ENCODE peak calls at places on chromosomes 13 and 19, in five cellular contexts. X, E, B, Q and Y are unnamed samples.

GRCh38 chr13:96089749-96090239 is at the start of gene HS6ST3:
- DNase-seq in B (peak), Q (peak), E (no peak), X (no peak), Y (peak)

GRCh38 chr13:33197551-33197971 is 88.0 kb downstream of the STARD13 start:
- DNase-seq in E (no peak), Q (no peak), X (no peak), B (no peak), Y (no peak)

GRCh38 chr19:12574036-12574435 is 22.8 kb upstream of the ZNF564 start:
- DNase-seq in E (no peak), X (no peak), Q (no peak), B (no peak), Y (no peak)

GRCh38 chr13:106155411-106155810 is 380.1 kb downstream of the EFNB2 start:
- DNase-seq in X (no peak), Q (no peak), B (peak), E (no peak), Y (no peak)

GRCh38 chr19:13169769-13170168 is 19.6 kb downstream of the IER2 start:
- DNase-seq in X (no peak), B (peak), Q (peak), E (no peak), Y (peak)

GRCh38 chr13:114145256-114145655 is 12.8 kb upstream of the RASA3 start:
- DNase-seq in B (no peak), X (no peak), E (no peak), Q (peak), Y (peak)

GRCh38 chr13:41502021-41502420 is 44.7 kb downstream of the RGCC start:
- DNase-seq in E (no peak), X (no peak), B (no peak), Q (no peak), Y (no peak)

GRCh38 chr13:96141032-96141431 is 51.1 kb downstream of the HS6ST3 start:
- DNase-seq in X (no peak), E (no peak), B (peak), Q (no peak), Y (no peak)

GRCh38 chr13:51590966-51591627 is 6.8 kb downstream of the WDFY2 start:
- DNase-seq in B (peak), X (no peak), E (no peak), Q (no peak), Y (peak)

DNA sequence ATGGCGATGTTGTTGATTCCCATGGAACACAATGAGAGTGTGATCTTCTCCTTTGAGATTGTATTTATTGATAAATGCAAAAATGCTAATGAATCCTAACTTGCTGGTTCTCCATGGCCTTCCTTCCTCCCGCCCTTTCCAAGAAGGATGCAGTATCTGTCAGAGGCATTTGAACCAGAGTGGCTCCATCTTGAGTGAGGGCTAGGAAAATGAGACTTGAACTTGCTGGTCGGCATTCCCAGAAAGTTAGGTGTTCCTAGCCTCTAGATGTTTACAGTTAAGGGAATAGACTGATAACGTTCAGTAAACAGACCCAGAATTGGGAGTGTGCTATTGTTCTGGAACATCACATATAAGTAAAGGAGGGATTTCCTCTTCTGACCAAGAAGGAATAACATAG is 44.2 kb upstream of the PSG2 start:
- DNase-seq in Q (no peak), B (no peak), X (no peak), E (no peak), Y (no peak)
- H3K4me3 ChIP-seq in Q (no peak), B (no peak), X (no peak), E (no peak), Y (no peak)

GRCh38 chr13:24746618-24747247 is 17.2 kb upstream of the RNF17 start:
- DNase-seq in B (peak), E (no peak), X (no peak), Q (no peak), Y (no peak)

GRCh38 chr13:24747248-24748151 is 16.5 kb upstream of the RNF17 start:
- DNase-seq in B (peak), Q (no peak), X (no peak), E (no peak), Y (no peak)

GRCh38 chr13:24745516-24745860 is 18.5 kb upstream of the RNF17 start:
- DNase-seq in X (no peak), E (no peak), Q (no peak), B (no peak), Y (no peak)

GRCh38 chr13:24744247-24744646 is 19.7 kb upstream of the RNF17 start:
- DNase-seq in E (no peak), B (no peak), X (no peak), Q (no peak), Y (no peak)

GRCh38 chr13:24745861-24746617 is 17.9 kb upstream of the RNF17 start:
- DNase-seq in E (no peak), Q (no peak), X (no peak), B (no peak), Y (no peak)
- H3K4me3 ChIP-seq in E (no peak), Q (no peak), X (no peak), B (no peak), Y (no peak)

DNA sequence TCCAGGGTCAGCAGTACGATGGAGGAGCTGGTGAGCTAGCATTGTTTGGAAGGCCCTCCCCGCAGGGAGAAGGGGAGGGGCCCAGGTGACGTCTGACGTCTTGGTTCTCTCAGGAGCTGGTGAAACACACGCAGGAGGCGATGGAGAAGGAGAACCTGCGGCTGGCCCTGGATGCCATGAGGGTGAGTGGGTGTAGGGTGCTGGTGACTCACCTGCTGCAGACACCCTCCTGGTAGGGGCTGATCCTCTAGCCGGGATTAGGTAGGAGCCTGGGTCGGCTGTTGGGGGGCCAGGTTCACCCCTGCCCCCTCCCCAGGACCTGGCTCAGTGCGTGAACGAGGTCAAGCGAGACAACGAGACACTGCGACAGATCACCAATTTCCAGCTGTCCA is 55.8 kb downstream of the VAV1 start:
- DNase-seq in B (peak), Q (no peak), E (no peak), X (no peak), Y (no peak)
- H3K4me3 ChIP-seq in B (no peak), Q (no peak), E (no peak), X (no peak), Y (no peak)

DNA sequence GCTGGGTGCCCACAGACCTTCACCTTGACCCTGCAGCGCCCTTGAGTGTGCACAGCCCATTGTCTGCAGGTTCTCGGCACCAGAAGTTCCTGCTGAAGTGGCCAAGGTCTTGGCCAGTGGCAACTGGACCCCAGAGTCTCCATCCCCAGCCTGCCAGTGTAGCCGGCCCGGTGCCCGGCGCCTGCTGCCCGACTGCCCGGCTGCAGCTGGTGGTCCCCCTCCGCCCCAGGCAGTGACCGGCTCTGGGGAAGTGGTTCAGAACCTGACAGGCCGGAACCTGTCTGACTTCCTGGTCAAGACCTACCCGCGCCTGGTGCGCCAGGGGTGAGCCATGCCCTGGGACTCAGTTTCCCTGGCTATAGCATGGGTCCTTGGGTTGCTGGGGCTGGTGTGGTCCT is 11.9 kb upstream of the ARHGAP45 start:
- DNase-seq in Q (no peak), X (no peak), B (no peak), E (no peak), Y (no peak)
- H3K4me3 ChIP-seq in Q (no peak), X (no peak), B (no peak), E (no peak), Y (no peak)

DNA sequence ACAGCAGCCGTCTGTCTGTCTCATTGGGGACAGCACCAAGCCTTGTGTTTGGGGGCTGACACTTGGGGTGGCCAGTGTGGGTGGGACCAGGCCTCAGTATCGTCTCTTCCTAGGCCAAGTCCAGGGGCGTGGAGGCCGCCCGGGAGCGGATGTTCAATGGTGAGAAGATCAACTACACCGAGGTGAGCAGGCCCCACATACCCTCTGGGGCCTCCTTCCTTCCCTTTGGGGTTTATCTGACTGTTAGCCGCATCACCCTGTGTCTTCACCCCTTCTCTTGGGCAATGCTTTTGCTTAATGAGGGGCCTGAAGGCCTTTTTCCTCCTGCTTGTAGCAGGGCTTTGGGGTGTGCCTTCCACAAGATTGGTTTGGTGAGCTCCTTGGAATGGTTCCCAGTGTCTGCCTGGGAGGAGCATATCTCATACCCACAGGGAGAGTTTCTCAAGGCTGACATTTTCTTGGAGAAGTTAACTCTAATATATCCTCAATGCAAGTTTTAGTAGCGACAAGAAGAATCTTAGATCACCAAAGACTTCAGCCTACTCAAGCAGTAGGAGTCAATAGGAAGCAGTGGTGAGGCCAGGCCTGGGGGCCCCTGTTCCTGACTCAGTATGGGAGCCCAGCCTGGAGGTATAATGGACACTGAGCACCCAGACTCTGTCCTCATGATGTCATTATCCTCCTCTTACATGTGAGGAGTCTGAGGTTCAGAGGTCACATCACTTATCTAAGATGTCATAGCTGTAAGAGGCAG is 1.9 kb downstream of the GPI start:
- DNase-seq in E (no peak), X (no peak), Q (no peak), B (peak), Y (no peak)
- H3K4me3 ChIP-seq in E (peak), X (peak), Q (no peak), B (peak), Y (no peak)